ENCODE peak calls at places on chromosomes 5 and 9, in eight cellular contexts. One of them, this sample, is unnamed.
A peak's percentile ranks its signal among the peaks of the same experiment; 100 is the strongest.

GRCh38 chr9:127399736-127400269 is 2.8 kb downstream of the SLC2A8 start:
- DNase-seq in tibial nerve: no peak
- DNase-seq in lower leg skin: no peak
- DNase-seq in A549: no peak
- DNase-seq in H1: no peak
- DNase-seq in testis: no peak
- DNase-seq in ovary: no peak
- DNase-seq in heart left ventricle: no peak
- DNase-seq in this sample: no peak

GRCh38 chr5:147040856-147041255 is 162.3 kb upstream of the PPP2R2B start:
- DNase-seq in lower leg skin: no peak
- DNase-seq in heart left ventricle: no peak
- DNase-seq in H1: no peak
- DNase-seq in tibial nerve: no peak
- DNase-seq in testis: no peak
- DNase-seq in ovary: no peak
- DNase-seq in A549: no peak
- DNase-seq in this sample: no peak

GRCh38 chr9:127336708-127337352 is 60.1 kb upstream of the SLC2A8 start:
- DNase-seq in testis: peak; percentile 75
- DNase-seq in heart left ventricle: peak; percentile 85
- DNase-seq in A549: peak; percentile 88
- DNase-seq in lower leg skin: peak; percentile 94
- DNase-seq in H1: no peak
- DNase-seq in tibial nerve: peak; percentile 95
- DNase-seq in ovary: peak; percentile 84
- DNase-seq in this sample: peak; percentile 22

GRCh38 chr5:54900906-54901725 is 84.3 kb downstream of the ESM1 start:
- DNase-seq in heart left ventricle: no peak
- DNase-seq in ovary: peak; percentile 50
- DNase-seq in A549: no peak
- DNase-seq in tibial nerve: peak; percentile 64
- DNase-seq in H1: no peak
- DNase-seq in testis: no peak
- DNase-seq in lower leg skin: peak; percentile 87
- DNase-seq in this sample: peak; percentile 90

GRCh38 chr9:104912606-104913005 is 15.3 kb downstream of the ABCA1 start:
- DNase-seq in H1: no peak
- DNase-seq in heart left ventricle: no peak
- DNase-seq in testis: no peak
- DNase-seq in A549: no peak
- DNase-seq in ovary: no peak
- DNase-seq in lower leg skin: no peak
- DNase-seq in tibial nerve: no peak
- DNase-seq in this sample: no peak

GRCh38 chr9:38644601-38645000 is 24.2 kb upstream of the ANKRD18A start:
- DNase-seq in ovary: no peak
- DNase-seq in testis: no peak
- DNase-seq in lower leg skin: no peak
- DNase-seq in heart left ventricle: no peak
- DNase-seq in tibial nerve: no peak
- DNase-seq in H1: no peak
- DNase-seq in A549: no peak
- DNase-seq in this sample: no peak

GRCh38 chr5:161720460-161720859 is 34.9 kb downstream of the GABRA6 start:
- DNase-seq in lower leg skin: no peak
- DNase-seq in A549: no peak
- DNase-seq in tibial nerve: no peak
- DNase-seq in ovary: no peak
- DNase-seq in heart left ventricle: no peak
- DNase-seq in H1: no peak
- DNase-seq in testis: no peak
- DNase-seq in this sample: no peak

GRCh38 chr9:28031521-28032177 is 458.4 kb upstream of the C9orf72 start:
- DNase-seq in lower leg skin: no peak
- DNase-seq in testis: no peak
- DNase-seq in ovary: no peak
- DNase-seq in tibial nerve: no peak
- DNase-seq in heart left ventricle: no peak
- DNase-seq in A549: no peak
- DNase-seq in H1: no peak
- DNase-seq in this sample: no peak

GRCh38 chr5:17312358-17312757 is 94.9 kb downstream of the BASP1 start:
- DNase-seq in H1: no peak
- DNase-seq in lower leg skin: no peak
- DNase-seq in A549: peak; percentile 94
- DNase-seq in heart left ventricle: no peak
- DNase-seq in testis: no peak
- DNase-seq in tibial nerve: no peak
- DNase-seq in ovary: no peak
- DNase-seq in this sample: no peak

GRCh38 chr5:17315710-17316221 is 98.3 kb downstream of the BASP1 start:
- DNase-seq in testis: no peak
- DNase-seq in H1: no peak
- DNase-seq in tibial nerve: no peak
- DNase-seq in heart left ventricle: no peak
- DNase-seq in A549: peak; percentile 70
- DNase-seq in lower leg skin: no peak
- DNase-seq in ovary: no peak
- DNase-seq in this sample: peak; percentile 65

GRCh38 chr5:17317499-17317898 is 100.1 kb downstream of the BASP1 start:
- DNase-seq in heart left ventricle: no peak
- DNase-seq in A549: no peak
- DNase-seq in testis: no peak
- DNase-seq in lower leg skin: no peak
- DNase-seq in H1: no peak
- DNase-seq in tibial nerve: no peak
- DNase-seq in ovary: no peak
- DNase-seq in this sample: peak; percentile 90

GRCh38 chr5:17316973-17317459 is 99.6 kb downstream of the BASP1 start:
- DNase-seq in lower leg skin: no peak
- DNase-seq in heart left ventricle: no peak
- DNase-seq in ovary: no peak
- DNase-seq in testis: no peak
- DNase-seq in tibial nerve: no peak
- DNase-seq in A549: peak; percentile 39
- DNase-seq in H1: no peak
- DNase-seq in this sample: peak; percentile 87

DNA sequence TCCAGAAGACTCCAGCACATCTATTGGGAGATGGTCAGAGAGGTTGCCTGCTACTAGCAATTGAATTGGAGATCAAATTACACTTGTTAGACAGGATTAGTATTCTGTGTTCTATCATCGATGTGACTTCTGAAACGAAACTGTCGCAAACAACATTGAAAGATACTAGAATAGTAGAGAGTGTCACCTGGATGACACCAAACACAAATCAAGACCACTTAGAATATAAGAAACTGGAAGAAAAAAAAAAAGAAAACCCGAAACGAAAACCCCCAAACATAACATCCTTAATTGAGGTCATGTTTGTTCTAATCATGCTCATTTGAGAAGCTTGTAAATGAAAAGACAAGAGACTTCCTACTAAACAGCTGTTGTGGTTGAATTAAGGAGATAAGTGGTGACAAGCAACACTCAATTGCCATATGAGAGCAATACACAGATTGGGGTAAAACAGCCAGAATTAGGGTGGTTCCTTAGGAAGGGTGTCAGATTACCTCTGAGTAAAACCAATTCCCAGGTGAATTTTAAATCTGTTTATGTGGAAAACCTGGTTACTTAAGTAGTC is 97.6 kb downstream of the BASP1 start:
- DNase-seq in heart left ventricle: no peak
- DNase-seq in lower leg skin: no peak
- DNase-seq in A549: no peak
- DNase-seq in ovary: no peak
- DNase-seq in testis: no peak
- DNase-seq in tibial nerve: no peak
- DNase-seq in H1: no peak
- DNase-seq in this sample: peak; percentile 45
- H3K4me3 ChIP-seq in heart left ventricle: no peak overlapping the region
- H3K4me3 ChIP-seq in lower leg skin: no peak overlapping the region
- H3K4me3 ChIP-seq in A549: no peak overlapping the region
- H3K4me3 ChIP-seq in ovary: no peak overlapping the region
- H3K4me3 ChIP-seq in testis: no peak overlapping the region
- H3K4me3 ChIP-seq in tibial nerve: no peak overlapping the region
- H3K4me3 ChIP-seq in H1: no peak overlapping the region
- H3K4me3 ChIP-seq in this sample: no peak overlapping the region

GRCh38 chr5:96176022-96176421 is 214.4 kb upstream of the ELL2 start:
- DNase-seq in tibial nerve: no peak
- DNase-seq in testis: no peak
- DNase-seq in lower leg skin: no peak
- DNase-seq in ovary: no peak
- DNase-seq in H1: no peak
- DNase-seq in A549: no peak
- DNase-seq in heart left ventricle: no peak
- DNase-seq in this sample: no peak

GRCh38 chr5:96180684-96181083 is 219.0 kb upstream of the ELL2 start:
- DNase-seq in tibial nerve: no peak
- DNase-seq in lower leg skin: no peak
- DNase-seq in heart left ventricle: no peak
- DNase-seq in testis: no peak
- DNase-seq in A549: no peak
- DNase-seq in ovary: no peak
- DNase-seq in H1: no peak
- DNase-seq in this sample: no peak

GRCh38 chr5:96172436-96172835 is 210.8 kb upstream of the ELL2 start:
- DNase-seq in H1: no peak
- DNase-seq in heart left ventricle: no peak
- DNase-seq in testis: no peak
- DNase-seq in ovary: no peak
- DNase-seq in A549: no peak
- DNase-seq in tibial nerve: no peak
- DNase-seq in lower leg skin: no peak
- DNase-seq in this sample: no peak

GRCh38 chr5:96177303-96177869 is 215.7 kb upstream of the ELL2 start:
- DNase-seq in tibial nerve: no peak
- DNase-seq in heart left ventricle: no peak
- DNase-seq in A549: no peak
- DNase-seq in ovary: no peak
- DNase-seq in H1: no peak
- DNase-seq in testis: no peak
- DNase-seq in lower leg skin: no peak
- DNase-seq in this sample: no peak

DNA sequence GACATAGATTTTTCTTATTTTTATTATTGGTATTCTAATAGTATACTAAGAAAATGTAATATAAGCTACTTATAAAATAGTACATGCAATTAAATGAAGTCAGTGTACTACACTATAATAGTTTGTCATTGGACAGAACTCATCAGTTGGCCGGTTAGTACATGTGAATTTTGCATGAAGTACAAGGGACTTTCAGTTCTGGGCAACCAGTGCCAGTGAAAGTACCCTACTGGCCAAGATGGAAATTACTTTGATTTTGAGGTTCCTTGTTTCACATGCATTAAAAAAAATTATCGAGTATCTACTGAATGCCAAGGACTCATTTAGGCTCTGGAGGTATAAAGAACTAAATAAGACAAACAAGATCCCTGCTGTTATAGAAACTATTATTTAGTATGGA is 213.4 kb upstream of the ELL2 start:
- DNase-seq in heart left ventricle: no peak
- DNase-seq in A549: peak; percentile 31
- DNase-seq in testis: no peak
- DNase-seq in H1: no peak
- DNase-seq in lower leg skin: no peak
- DNase-seq in ovary: no peak
- DNase-seq in tibial nerve: no peak
- DNase-seq in this sample: peak; percentile 23
- TF ChIP-seq CTCF in heart left ventricle: peak; percentile 29
- TF ChIP-seq CTCF in A549: no peak
- TF ChIP-seq CTCF in testis: no peak
- TF ChIP-seq CTCF in H1: no peak
- TF ChIP-seq CTCF in lower leg skin: no peak
- TF ChIP-seq CTCF in ovary: no peak
- TF ChIP-seq CTCF in tibial nerve: no peak
- TF ChIP-seq CTCF in this sample: peak; percentile 25

DNA sequence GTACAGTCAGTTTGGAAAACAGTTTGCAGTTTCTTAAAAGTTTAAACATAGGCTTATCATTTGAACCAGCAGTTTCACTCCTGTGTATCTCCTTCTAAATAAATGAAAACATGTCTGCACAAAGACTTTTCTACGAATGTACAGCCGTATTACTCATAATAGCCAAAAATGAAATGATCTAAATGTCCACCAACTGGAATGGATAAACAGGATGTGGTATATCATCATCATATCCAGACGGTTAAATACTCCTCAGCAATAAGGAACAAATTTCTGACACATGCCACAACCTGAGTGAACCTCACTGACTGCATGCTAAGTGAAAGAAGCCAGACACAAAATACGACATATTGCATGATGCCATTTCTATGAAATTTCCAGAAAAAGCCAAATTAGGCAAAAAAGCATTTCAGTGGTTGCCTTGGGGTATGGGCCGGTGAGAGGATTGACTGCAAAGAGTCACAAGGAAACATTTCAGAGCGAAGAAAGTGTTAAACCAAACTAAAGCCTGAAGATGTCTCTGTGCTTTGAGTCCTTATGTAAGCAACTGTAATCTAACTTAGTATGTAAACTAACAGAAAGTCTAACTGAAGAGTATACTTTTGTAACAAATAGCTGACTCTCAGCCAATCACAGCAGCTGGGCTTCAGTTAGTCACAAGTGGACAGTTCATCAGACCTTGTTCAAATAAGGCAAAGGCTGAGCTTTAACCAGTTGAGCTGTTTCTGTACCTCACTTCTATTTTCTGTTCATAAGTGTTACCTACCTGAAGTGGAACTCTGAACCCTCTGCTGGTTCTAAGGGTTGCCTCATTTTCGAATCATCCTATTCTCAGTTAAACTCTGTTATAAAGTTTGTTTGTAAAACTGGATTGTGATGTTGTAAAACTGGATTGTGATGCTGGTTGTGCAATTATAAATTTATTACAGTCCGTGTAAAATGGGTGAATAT is 65.2 kb downstream of the TRIO start:
- DNase-seq in ovary: no peak
- DNase-seq in A549: peak; percentile 75
- DNase-seq in H1: no peak
- DNase-seq in testis: peak; percentile 48
- DNase-seq in lower leg skin: no peak
- DNase-seq in heart left ventricle: no peak
- DNase-seq in tibial nerve: no peak
- DNase-seq in this sample: peak; percentile 54
- TF ChIP-seq POLR2A in ovary: no peak
- TF ChIP-seq POLR2A in A549: no peak
- TF ChIP-seq POLR2A in H1: no peak
- TF ChIP-seq POLR2A in testis: no peak
- TF ChIP-seq POLR2A in lower leg skin: no peak
- TF ChIP-seq POLR2A in heart left ventricle: no peak
- TF ChIP-seq POLR2A in tibial nerve: no peak
- TF ChIP-seq POLR2A in this sample: no peak

DNA sequence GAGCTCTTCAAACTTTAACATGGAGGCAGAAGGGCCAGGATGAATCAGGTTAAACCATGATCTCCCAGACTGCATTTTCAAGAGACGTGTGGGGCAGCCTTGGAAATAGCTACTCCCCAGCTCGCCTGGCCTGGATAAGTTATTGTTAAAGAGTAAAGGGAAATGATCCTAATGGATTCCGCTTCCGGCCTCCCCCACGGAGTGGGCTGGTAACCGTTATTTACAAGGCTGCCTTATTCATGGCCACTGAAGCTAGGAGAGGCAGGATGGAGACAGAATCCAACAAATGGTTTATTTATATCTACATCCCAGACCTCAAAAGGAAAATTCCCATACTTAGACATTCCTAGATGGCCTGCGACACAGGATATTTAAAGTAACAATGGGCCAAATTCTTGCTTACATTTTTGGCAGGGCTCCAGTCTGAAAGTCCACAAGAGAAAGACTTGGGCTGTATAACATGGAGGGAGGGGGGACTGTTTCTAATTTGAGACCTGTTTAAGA is 27.9 kb downstream of the SPRY4 start:
- DNase-seq in A549: no peak
- DNase-seq in lower leg skin: no peak
- DNase-seq in heart left ventricle: peak; percentile 50
- DNase-seq in ovary: no peak
- DNase-seq in testis: no peak
- DNase-seq in H1: no peak
- DNase-seq in tibial nerve: no peak
- DNase-seq in this sample: no peak
- H3K4me3 ChIP-seq in A549: no peak overlapping the region
- H3K4me3 ChIP-seq in lower leg skin: no peak overlapping the region
- H3K4me3 ChIP-seq in heart left ventricle: no peak overlapping the region
- H3K4me3 ChIP-seq in ovary: no peak overlapping the region
- H3K4me3 ChIP-seq in testis: no peak overlapping the region
- H3K4me3 ChIP-seq in H1: no peak overlapping the region
- H3K4me3 ChIP-seq in tibial nerve: no peak overlapping the region
- H3K4me3 ChIP-seq in this sample: no peak overlapping the region